ENCODE peak calls at places on chromosomes 2 and 18, in eight cellular contexts. G, Q, I, R, S, V, Y and W are unnamed samples.

GRCh38 chr2:237120956-237121720 is 35.4 kb downstream of the COPS8 start:
- DNase-seq in G (no peak), V (no peak), R (no peak), Q (no peak), Y (no peak), S (no peak), I (no peak), W (no peak)

GRCh38 chr2:226403360-226403759 is 396.3 kb downstream of the IRS1 start:
- DNase-seq in V (no peak), I (no peak), S (no peak), Q (no peak), Y (no peak), R (no peak), G (no peak), W (no peak)

GRCh38 chr18:11327656-11328055 is 178.3 kb upstream of the PIEZO2 start:
- DNase-seq in Q (no peak), V (no peak), R (no peak), S (no peak), I (no peak), G (peak), Y (no peak), W (no peak)

GRCh38 chr2:29749041-29749440 is 172.3 kb downstream of the ALK start:
- DNase-seq in I (no peak), V (no peak), G (no peak), R (no peak), Y (no peak), S (no peak), Q (no peak), W (no peak)

GRCh38 chr2:201558232-201558631 is 85.1 kb downstream of the TMEM237 start:
- DNase-seq in Y (no peak), G (no peak), Q (no peak), I (no peak), V (no peak), S (no peak), R (no peak), W (no peak)

GRCh38 chr2:174012347-174013309 is 47.5 kb upstream of the SP3 start:
- DNase-seq in Y (peak), R (peak), V (no peak), S (peak), I (peak), Q (peak), G (peak), W (peak)

GRCh38 chr2:126239560-126239959 is 416.4 kb upstream of the GYPC start:
- DNase-seq in V (no peak), I (no peak), R (no peak), Q (no peak), G (no peak), Y (no peak), S (no peak), W (no peak)

GRCh38 chr2:75100691-75101236 is 98.6 kb downstream of the TACR1 start:
- DNase-seq in I (no peak), R (no peak), Y (no peak), G (no peak), V (no peak), S (no peak), Q (no peak), W (no peak)

GRCh38 chr2:42030196-42030759 is 17.5 kb upstream of the PKDCC start:
- DNase-seq in G (no peak), Q (no peak), R (no peak), Y (no peak), S (no peak), I (no peak), V (no peak), W (no peak)

GRCh38 chr2:216691210-216691741 is 4.1 kb downstream of the IGFBP5 start:
- DNase-seq in I (no peak), G (peak), S (peak), Q (no peak), V (peak), Y (no peak), R (no peak), W (peak)

GRCh38 chr2:15041429-15041837 is 408.9 kb downstream of the LRATD1 start:
- DNase-seq in R (no peak), S (no peak), I (no peak), Q (no peak), G (no peak), Y (no peak), V (no peak), W (no peak)

GRCh38 chr18:62326646-62327348 is 1.7 kb downstream of the TNFRSF11A start:
- DNase-seq in R (no peak), Q (no peak), V (no peak), S (no peak), I (no peak), Y (no peak), G (no peak), W (no peak)

GRCh38 chr18:76260941-76261472 is 234.0 kb downstream of the ZNF516 start:
- DNase-seq in Y (no peak), R (no peak), S (no peak), Q (no peak), G (peak), V (no peak), I (no peak), W (no peak)

GRCh38 chr2:128995086-128995485 is 676.4 kb upstream of the HS6ST1 start:
- DNase-seq in I (no peak), S (no peak), Y (no peak), Q (no peak), R (no peak), G (no peak), V (no peak), W (no peak)

GRCh38 chr2:186718895-186719294 is 25.0 kb downstream of the FAM171B start:
- DNase-seq in Y (no peak), V (no peak), G (no peak), S (no peak), Q (no peak), R (no peak), I (no peak), W (no peak)

GRCh38 chr18:77571743-77572142 is 322.1 kb downstream of the GALR1 start:
- DNase-seq in G (no peak), R (no peak), Q (no peak), I (no peak), V (no peak), S (no peak), Y (no peak), W (no peak)

GRCh38 chr18:8607776-8608682 is 1.2 kb upstream of the RAB12 start:
- DNase-seq in Q (no peak), S (no peak), R (no peak), I (no peak), Y (no peak), V (no peak), G (no peak), W (no peak)

GRCh38 chr2:13660231-13660630 is 943.5 kb downstream of the TRIB2 start:
- DNase-seq in S (no peak), V (no peak), Y (no peak), R (no peak), G (no peak), Q (no peak), I (no peak), W (no peak)

GRCh38 chr2:24830351-24830750 is 37.1 kb downstream of the CENPO start:
- DNase-seq in Y (no peak), S (no peak), I (no peak), G (peak), R (no peak), V (no peak), Q (no peak), W (no peak)

GRCh38 chr2:223731503-223731902 is 105.9 kb downstream of the AP1S3 start:
- DNase-seq in V (no peak), R (no peak), Y (no peak), S (no peak), G (no peak), I (no peak), Q (no peak), W (no peak)

GRCh38 chr2:84991404-84992151 is 20.6 kb downstream of the KCMF1 start:
- DNase-seq in V (no peak), G (no peak), R (no peak), I (no peak), Q (no peak), S (no peak), Y (no peak), W (no peak)

GRCh38 chr2:132037527-132038178 is 124.1 kb downstream of the ANKRD30BL start:
- DNase-seq in Y (no peak), G (peak), V (no peak), Q (no peak), I (no peak), S (no peak), R (no peak), W (peak)